ENCODE peak calls at places on chromosome 19, in ten cellular contexts. R, V, X, D, G, N, C, U, H and W are unnamed samples.

GRCh38 chr19:28289294-28290063 is 923.5 kb downstream of the UQCRFS1 start:
- DNase-seq in N (no peak), U (no peak), V (peak), C (no peak), X (peak), G (peak), R (no peak), D (no peak), H (no peak), W (no peak)

GRCh38 chr19:45955905-45956608 is 17.6 kb downstream of the NOVA2 start:
- DNase-seq in D (peak), U (no peak), N (no peak), R (no peak), X (peak), H (peak), G (peak), C (no peak), V (no peak), W (no peak)

GRCh38 chr19:43667524-43668405 is 2.2 kb downstream of the PLAUR start:
- DNase-seq in N (no peak), R (no peak), C (peak), V (no peak), X (no peak), G (no peak), D (no peak), U (peak), H (no peak), W (no peak)

GRCh38 chr19:2387367-2388288 is 27.6 kb downstream of the TMPRSS9 start:
- DNase-seq in R (no peak), N (no peak), U (no peak), X (no peak), D (no peak), H (no peak), C (no peak), G (no peak), V (no peak), W (no peak)

GRCh38 chr19:45094158-45094557 is 1.2 kb downstream of the PPP1R37 start:
- DNase-seq in G (no peak), H (no peak), U (no peak), X (no peak), V (no peak), R (no peak), C (no peak), D (no peak), N (no peak), W (no peak)

GRCh38 chr19:33270769-33271168 is 31.6 kb downstream of the CEBPA start:
- DNase-seq in N (no peak), X (no peak), U (no peak), R (no peak), C (no peak), D (no peak), V (no peak), G (no peak), H (no peak), W (no peak)

GRCh38 chr19:46691948-46692347 is 25.0 kb downstream of the PRKD2 start:
- DNase-seq in X (no peak), C (no peak), U (no peak), V (no peak), D (no peak), R (no peak), H (no peak), N (no peak), G (no peak), W (no peak)

GRCh38 chr19:33482486-33482885 is 39.1 kb downstream of the PEPD start:
- DNase-seq in D (no peak), H (no peak), R (no peak), X (peak), C (no peak), N (no peak), V (no peak), U (no peak), G (peak), W (no peak)

GRCh38 chr19:34254552-34255432 is at the start of gene GARRE1:
- DNase-seq in V (peak), D (peak), G (peak), R (peak), H (peak), C (peak), U (peak), X (no peak), N (peak), W (peak)

GRCh38 chr19:45414468-45414867 is 8.0 kb downstream of the POLR1G start:
- DNase-seq in C (no peak), G (no peak), V (no peak), N (no peak), X (no peak), D (no peak), R (no peak), U (no peak), H (no peak), W (no peak)

GRCh38 chr19:7516878-7517277 is 975 bp downstream of the ZNF358 start:
- DNase-seq in R (no peak), H (no peak), N (no peak), U (no peak), X (no peak), C (no peak), D (no peak), G (no peak), V (no peak), W (no peak)

GRCh38 chr19:1274081-1274851 is 1.1 kb upstream of the FAM174C start:
- DNase-seq in C (no peak), N (no peak), V (no peak), R (no peak), D (no peak), X (no peak), H (no peak), G (no peak), U (no peak), W (no peak)

GRCh38 chr19:35460608-35461007 is 12.6 kb downstream of the FFAR2 start:
- DNase-seq in D (no peak), V (no peak), H (no peak), X (no peak), R (no peak), U (no peak), G (no peak), N (no peak), C (no peak), W (no peak)

GRCh38 chr19:52935434-52935833 is 12.2 kb upstream of the ZNF888 start:
- DNase-seq in X (peak), R (no peak), D (no peak), V (peak), U (no peak), C (no peak), N (no peak), H (no peak), G (peak), W (no peak)

GRCh38 chr19:17307876-17308377 is 1.4 kb upstream of the DDA1 start:
- DNase-seq in U (no peak), R (no peak), C (no peak), N (no peak), H (no peak), G (no peak), D (no peak), X (no peak), V (peak), W (no peak)
- H3K4me2 ChIP-seq in U (no peak), R (no peak), C (no peak), N (peak), H (no peak), G (no peak), D (no peak), X (no peak), V (no peak), W (peak)

GRCh38 chr19:42096255-42096837 is 20.4 kb downstream of the ZNF574 start:
- DNase-seq in G (no peak), C (peak), H (no peak), X (no peak), D (peak), U (peak), N (no peak), V (no peak), R (no peak), W (no peak)

GRCh38 chr19:42097461-42097860 is 21.5 kb downstream of the ZNF574 start:
- DNase-seq in V (no peak), U (no peak), C (no peak), X (no peak), R (no peak), N (no peak), H (no peak), D (no peak), G (no peak), W (no peak)

GRCh38 chr19:42093505-42093904 is 17.5 kb downstream of the ZNF574 start:
- DNase-seq in N (no peak), D (no peak), G (no peak), H (no peak), X (no peak), V (no peak), R (no peak), C (no peak), U (no peak), W (no peak)

GRCh38 chr19:42095142-42095813 is 19.3 kb downstream of the ZNF574 start:
- DNase-seq in X (no peak), R (no peak), U (no peak), C (no peak), H (no peak), N (no peak), G (no peak), D (no peak), V (no peak), W (no peak)

GRCh38 chr19:42095814-42096230 is 19.9 kb downstream of the ZNF574 start:
- DNase-seq in R (peak), D (peak), X (no peak), H (no peak), V (no peak), N (peak), G (no peak), U (peak), C (peak), W (no peak)
- H3K4me3 ChIP-seq in R (no peak), D (no peak), X (no peak), H (no peak), V (no peak), N (no peak), G (no peak), U (peak), C (peak), W (no peak)

DNA sequence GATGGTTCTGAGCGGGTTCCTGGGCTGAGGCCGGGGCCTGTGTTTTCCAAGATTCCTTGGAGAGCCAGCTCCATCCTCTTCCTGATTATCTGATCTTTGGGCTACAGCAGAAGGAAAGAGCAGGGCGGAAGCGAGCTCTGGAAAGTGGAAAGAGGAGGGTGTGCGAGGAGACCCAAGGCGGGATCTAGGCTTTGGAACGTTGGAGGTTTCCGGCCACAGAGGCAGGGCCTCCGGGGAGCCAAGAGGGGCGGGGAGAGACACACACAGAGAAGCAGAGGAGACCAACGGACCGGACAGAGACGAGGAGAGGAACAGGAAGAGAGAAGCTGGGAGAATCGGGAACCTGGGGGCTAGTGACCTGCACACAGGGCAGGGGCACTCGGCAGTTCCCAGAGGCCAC is at the start of gene CLEC11A:
- DNase-seq in H (no peak), R (no peak), C (no peak), G (no peak), X (no peak), D (peak), U (peak), N (no peak), V (peak), W (no peak)
- H3K4me2 ChIP-seq in H (no peak), R (peak), C (peak), G (peak), X (peak), D (peak), U (peak), N (peak), V (peak), W (peak)

DNA sequence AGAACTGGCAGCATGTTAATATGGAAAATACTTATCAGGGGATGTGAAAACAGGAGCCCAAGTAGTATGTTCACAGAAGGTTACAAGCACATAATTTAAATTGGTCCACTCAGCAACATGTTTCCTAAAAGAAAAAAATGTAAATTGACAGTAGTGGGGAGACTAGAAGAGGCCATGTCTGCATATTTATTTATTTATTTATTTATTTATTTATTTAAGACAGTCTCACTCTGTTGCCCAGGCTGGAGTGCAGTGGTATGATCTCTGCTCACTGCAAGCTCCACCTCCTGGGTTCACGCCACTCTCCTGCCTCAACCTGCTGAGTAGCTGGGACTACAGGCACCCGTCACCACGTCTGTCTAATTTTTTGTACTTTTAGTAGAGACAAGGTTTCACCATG is 13.7 kb upstream of the ZNF8 start:
- DNase-seq in G (no peak), X (no peak), N (no peak), V (no peak), R (no peak), H (no peak), U (no peak), D (no peak), C (no peak), W (no peak)
- H3K4me3 ChIP-seq in G (no peak), X (peak), N (no peak), V (no peak), R (no peak), H (no peak), U (no peak), D (peak), C (no peak), W (no peak)

GRCh38 chr19:4388171-4389063 is 11.9 kb downstream of the SH3GL1 start:
- DNase-seq in U (no peak), G (no peak), N (no peak), X (no peak), V (peak), H (peak), D (no peak), C (peak), R (no peak), W (no peak)
- H3K4me2 ChIP-seq in U (no peak), G (no peak), N (no peak), X (no peak), V (no peak), H (peak), D (no peak), C (peak), R (no peak), W (no peak)

DNA sequence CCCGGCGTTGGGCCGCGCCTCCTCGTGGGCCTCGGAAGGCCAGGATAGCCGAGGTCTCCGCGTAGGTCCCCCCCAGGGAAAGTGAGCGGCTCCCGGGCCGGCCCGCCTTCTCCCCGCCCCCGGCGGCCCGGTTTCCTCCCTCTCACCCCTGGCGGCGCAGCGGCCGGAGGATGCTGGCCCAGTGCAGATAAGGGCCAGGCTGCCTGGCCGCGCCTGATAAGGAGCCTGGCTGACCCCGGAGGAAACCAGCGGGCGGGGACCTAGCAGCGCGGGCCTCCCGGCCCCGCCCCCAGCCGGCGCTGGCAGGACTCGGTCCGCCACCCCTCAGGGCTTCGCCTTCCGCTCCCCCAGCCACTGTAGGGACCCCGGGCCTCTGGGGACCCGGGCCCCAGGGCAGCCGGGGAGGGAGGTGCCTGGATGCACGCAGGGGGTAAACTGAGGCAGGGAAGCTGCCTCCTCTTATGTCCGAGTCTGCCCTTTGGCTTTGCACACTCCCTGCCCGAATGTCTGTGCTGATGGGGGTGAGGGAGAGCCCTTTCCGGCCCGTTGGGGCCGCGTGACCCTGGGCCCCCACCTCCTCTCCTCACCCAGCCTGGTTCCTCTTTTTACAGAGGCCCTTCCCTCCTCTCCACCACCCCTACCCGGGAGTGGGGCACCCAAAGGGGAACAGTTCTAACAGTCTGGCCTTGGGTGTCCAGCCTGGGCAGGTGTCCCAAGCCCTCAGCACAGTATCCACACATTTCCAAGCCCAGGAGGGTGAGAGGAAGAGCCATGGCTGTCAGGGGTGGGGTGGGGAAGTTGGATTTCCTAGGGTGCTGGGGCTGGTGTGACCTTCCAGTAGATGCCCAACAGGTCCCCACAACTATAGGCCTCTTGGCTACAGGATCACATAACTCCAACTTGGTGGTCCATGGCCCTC is at the start of gene LYL1:
- DNase-seq in V (peak), C (peak), H (no peak), R (no peak), N (peak), U (peak), X (no peak), D (peak), G (peak), W (peak)
- H3K4me3 ChIP-seq in V (no peak), C (peak), H (no peak), R (peak), N (peak), U (peak), X (no peak), D (no peak), G (peak), W (peak)

GRCh38 chr19:4373601-4374441 is 26.5 kb downstream of the SH3GL1 start:
- DNase-seq in H (no peak), R (no peak), U (no peak), X (no peak), V (no peak), N (no peak), C (no peak), G (peak), D (no peak), W (no peak)

GRCh38 chr19:4372630-4373367 is 27.5 kb downstream of the SH3GL1 start:
- DNase-seq in V (no peak), H (no peak), X (no peak), G (no peak), N (no peak), R (no peak), C (no peak), U (no peak), D (no peak), W (no peak)

GRCh38 chr19:4375620-4376228 is 24.6 kb downstream of the SH3GL1 start:
- DNase-seq in C (peak), V (peak), G (peak), H (no peak), D (peak), X (peak), N (peak), U (peak), R (no peak), W (peak)

GRCh38 chr19:4375164-4375619 is 25.2 kb downstream of the SH3GL1 start:
- DNase-seq in U (peak), N (peak), H (peak), X (no peak), V (peak), D (peak), R (no peak), C (no peak), G (no peak), W (no peak)

DNA sequence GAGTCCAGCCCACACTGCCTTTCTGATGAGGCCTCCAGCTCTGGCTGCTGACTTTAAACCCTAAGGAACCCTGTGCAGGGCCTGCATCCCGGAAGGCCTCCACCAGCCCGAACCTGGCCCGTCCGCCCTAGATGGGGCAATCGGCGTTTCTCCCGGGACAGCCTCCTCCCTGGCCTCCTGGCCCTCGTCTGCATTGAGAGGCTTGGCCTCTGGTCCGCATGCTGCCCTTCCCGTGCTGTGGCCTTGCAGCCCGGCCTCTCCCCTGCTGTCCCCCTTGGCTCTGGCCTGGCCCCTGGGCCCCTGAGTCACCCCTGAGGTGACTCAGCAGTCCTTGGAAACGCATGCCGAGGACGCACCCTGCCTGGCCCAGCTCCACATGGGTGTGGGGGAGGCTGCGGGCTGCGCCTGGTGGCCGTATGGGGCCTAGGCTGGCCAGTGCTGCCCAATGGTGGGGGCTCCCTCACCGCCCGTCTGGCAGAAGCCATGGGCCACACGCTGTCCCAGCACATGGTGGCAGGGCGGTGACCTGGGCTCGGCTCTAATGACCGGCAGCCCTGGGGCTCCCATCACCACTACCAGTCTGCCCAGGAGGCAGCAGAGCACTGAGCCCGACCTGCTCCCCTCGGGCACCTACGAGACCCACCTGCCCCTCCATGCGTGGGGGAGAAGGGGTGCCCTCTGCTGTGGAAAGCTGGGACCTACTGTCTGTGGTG is 25.7 kb downstream of the SH3GL1 start:
- DNase-seq in N (peak), D (peak), U (no peak), C (no peak), G (peak), V (peak), H (peak), R (no peak), X (peak), W (no peak)
- H3K4me2 ChIP-seq in N (peak), D (no peak), U (peak), C (no peak), G (peak), V (peak), H (peak), R (peak), X (peak), W (peak)

GRCh38 chr19:18418725-18419194 is 438 bp upstream of the SSBP4 start:
- DNase-seq in V (no peak), H (no peak), G (no peak), N (no peak), R (no peak), U (peak), X (no peak), C (no peak), D (no peak), W (no peak)
- H3K4me3 ChIP-seq in V (peak), H (peak), G (peak), N (peak), R (peak), U (peak), X (peak), C (peak), D (no peak), W (peak)

GRCh38 chr19:41801682-41802317 is 5.4 kb downstream of the CEACAM3 start:
- DNase-seq in R (no peak), C (no peak), V (no peak), D (no peak), H (no peak), G (no peak), N (no peak), U (no peak), X (no peak), W (no peak)
- H3K4me2 ChIP-seq in R (no peak), C (no peak), V (no peak), D (no peak), H (peak), G (no peak), N (no peak), U (no peak), X (no peak), W (peak)